ENCODE peak calls at places on chromosomes 1 and 21, in nine cellular contexts. One of them, this sample, is unnamed.

GRCh38 chr1:100340494-100340893 is 11.8 kb upstream of the CDC14A start:
- DNase-seq in Caco-2: no peak
- DNase-seq in astrocyte of the spinal cord: no peak
- DNase-seq in sigmoid colon: no peak
- DNase-seq in BE2C: no peak
- DNase-seq in GM06990: no peak
- DNase-seq in A549: no peak
- DNase-seq in aorta: no peak
- DNase-seq in cardiac fibroblast: no peak
- DNase-seq in this sample: no peak

GRCh38 chr1:109787845-109788605 is 24.3 kb upstream of the EPS8L3 start:
- DNase-seq in Caco-2: peak; percentile 18
- DNase-seq in astrocyte of the spinal cord: no peak
- DNase-seq in sigmoid colon: peak; percentile 55
- DNase-seq in BE2C: no peak
- DNase-seq in GM06990: no peak
- DNase-seq in A549: no peak
- DNase-seq in aorta: peak; percentile 71
- DNase-seq in cardiac fibroblast: no peak
- DNase-seq in this sample: no peak

GRCh38 chr1:31760901-31761470 is 3.2 kb downstream of the ADGRB2 start:
- DNase-seq in Caco-2: no peak
- DNase-seq in astrocyte of the spinal cord: peak; percentile 56
- DNase-seq in sigmoid colon: peak; percentile 89
- DNase-seq in BE2C: peak; percentile 55
- DNase-seq in GM06990: peak; percentile 47
- DNase-seq in A549: peak; percentile 65
- DNase-seq in aorta: peak; percentile 92
- DNase-seq in cardiac fibroblast: peak; percentile 71
- DNase-seq in this sample: peak; percentile 65

GRCh38 chr1:176745945-176746344 is 283.0 kb downstream of the PAPPA2 start:
- DNase-seq in Caco-2: no peak
- DNase-seq in astrocyte of the spinal cord: no peak
- DNase-seq in sigmoid colon: no peak
- DNase-seq in BE2C: no peak
- DNase-seq in GM06990: no peak
- DNase-seq in A549: no peak
- DNase-seq in aorta: no peak
- DNase-seq in cardiac fibroblast: no peak
- DNase-seq in this sample: no peak

GRCh38 chr21:27423906-27424595 is 457.2 kb upstream of the ADAMTS5 start:
- DNase-seq in Caco-2: peak; percentile 75
- DNase-seq in astrocyte of the spinal cord: peak; percentile 56
- DNase-seq in sigmoid colon: no peak
- DNase-seq in BE2C: no peak
- DNase-seq in GM06990: no peak
- DNase-seq in A549: no peak
- DNase-seq in aorta: no peak
- DNase-seq in cardiac fibroblast: peak; percentile 73
- DNase-seq in this sample: peak; percentile 61

GRCh38 chr1:36199934-36200741 is 24.1 kb upstream of the THRAP3 start:
- DNase-seq in Caco-2: no peak
- DNase-seq in astrocyte of the spinal cord: peak; percentile 50
- DNase-seq in sigmoid colon: no peak
- DNase-seq in BE2C: no peak
- DNase-seq in GM06990: no peak
- DNase-seq in A549: no peak
- DNase-seq in aorta: no peak
- DNase-seq in cardiac fibroblast: peak; percentile 59
- DNase-seq in this sample: peak; percentile 61

GRCh38 chr1:165844114-165844798 is 16.8 kb downstream of the UCK2 start:
- DNase-seq in Caco-2: no peak
- DNase-seq in astrocyte of the spinal cord: no peak
- DNase-seq in sigmoid colon: no peak
- DNase-seq in BE2C: no peak
- DNase-seq in GM06990: no peak
- DNase-seq in A549: no peak
- DNase-seq in aorta: no peak
- DNase-seq in cardiac fibroblast: no peak
- DNase-seq in this sample: no peak

GRCh38 chr1:42937141-42937696 is 21.4 kb downstream of the SLC2A1 start:
- DNase-seq in Caco-2: no peak
- DNase-seq in astrocyte of the spinal cord: no peak
- DNase-seq in sigmoid colon: peak; percentile 37
- DNase-seq in BE2C: no peak
- DNase-seq in GM06990: no peak
- DNase-seq in A549: no peak
- DNase-seq in aorta: peak; percentile 23
- DNase-seq in cardiac fibroblast: peak; percentile 81
- DNase-seq in this sample: no peak

GRCh38 chr1:219347376-219347775 is 173.7 kb downstream of the LYPLAL1 start:
- DNase-seq in Caco-2: no peak
- DNase-seq in astrocyte of the spinal cord: no peak
- DNase-seq in sigmoid colon: no peak
- DNase-seq in BE2C: no peak
- DNase-seq in GM06990: no peak
- DNase-seq in A549: no peak
- DNase-seq in aorta: no peak
- DNase-seq in cardiac fibroblast: peak; percentile 45
- DNase-seq in this sample: no peak

GRCh38 chr1:219352961-219353651 is 179.4 kb downstream of the LYPLAL1 start:
- DNase-seq in Caco-2: no peak
- DNase-seq in astrocyte of the spinal cord: no peak
- DNase-seq in sigmoid colon: no peak
- DNase-seq in BE2C: no peak
- DNase-seq in GM06990: no peak
- DNase-seq in A549: no peak
- DNase-seq in aorta: no peak
- DNase-seq in cardiac fibroblast: no peak
- DNase-seq in this sample: no peak

GRCh38 chr1:219347843-219348475 is 174.3 kb downstream of the LYPLAL1 start:
- DNase-seq in Caco-2: no peak
- DNase-seq in astrocyte of the spinal cord: no peak
- DNase-seq in sigmoid colon: peak; percentile 62
- DNase-seq in BE2C: no peak
- DNase-seq in GM06990: no peak
- DNase-seq in A549: no peak
- DNase-seq in aorta: peak; percentile 87
- DNase-seq in cardiac fibroblast: no peak
- DNase-seq in this sample: peak; percentile 40

GRCh38 chr1:219350621-219351020 is 176.9 kb downstream of the LYPLAL1 start:
- DNase-seq in Caco-2: no peak
- DNase-seq in astrocyte of the spinal cord: no peak
- DNase-seq in sigmoid colon: no peak
- DNase-seq in BE2C: no peak
- DNase-seq in GM06990: no peak
- DNase-seq in A549: no peak
- DNase-seq in aorta: no peak
- DNase-seq in cardiac fibroblast: no peak
- DNase-seq in this sample: peak; percentile 19

DNA sequence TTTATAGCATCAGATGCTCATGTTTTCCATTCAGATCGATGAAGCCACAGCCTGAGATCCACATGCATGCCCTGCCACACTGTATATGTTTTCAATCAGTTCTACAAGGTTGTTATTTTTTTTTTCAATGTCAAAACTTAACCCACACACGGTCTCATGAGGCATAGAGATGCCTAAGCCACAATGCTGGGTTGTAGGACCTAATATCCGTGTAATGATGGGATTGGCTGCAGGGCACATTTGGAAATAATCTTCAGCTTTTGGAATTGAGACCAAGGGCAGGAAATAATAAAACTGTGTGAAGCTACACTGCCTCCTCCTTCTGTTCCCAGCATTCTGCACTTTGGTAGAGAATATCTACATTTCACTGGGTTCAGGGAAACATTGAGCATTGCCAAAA is 176.5 kb downstream of the LYPLAL1 start:
- DNase-seq in Caco-2: no peak
- DNase-seq in astrocyte of the spinal cord: no peak
- DNase-seq in sigmoid colon: no peak
- DNase-seq in BE2C: no peak
- DNase-seq in GM06990: no peak
- DNase-seq in A549: no peak
- DNase-seq in aorta: no peak
- DNase-seq in cardiac fibroblast: no peak
- DNase-seq in this sample: no peak
- H3K4me3 ChIP-seq in Caco-2: no peak overlapping the region
- H3K4me3 ChIP-seq in astrocyte of the spinal cord: no peak overlapping the region
- H3K4me3 ChIP-seq in sigmoid colon: no peak overlapping the region
- H3K4me3 ChIP-seq in BE2C: no peak overlapping the region
- H3K4me3 ChIP-seq in GM06990: no peak overlapping the region
- H3K4me3 ChIP-seq in A549: no peak overlapping the region
- H3K4me3 ChIP-seq in aorta: no peak overlapping the region
- H3K4me3 ChIP-seq in cardiac fibroblast: no peak overlapping the region
- H3K4me3 ChIP-seq in this sample: no peak overlapping the region

GRCh38 chr1:198846506-198847010 is 207.7 kb downstream of the PTPRC start:
- DNase-seq in Caco-2: no peak
- DNase-seq in astrocyte of the spinal cord: no peak
- DNase-seq in sigmoid colon: no peak
- DNase-seq in BE2C: no peak
- DNase-seq in GM06990: no peak
- DNase-seq in A549: no peak
- DNase-seq in aorta: no peak
- DNase-seq in cardiac fibroblast: peak; percentile 17
- DNase-seq in this sample: peak; percentile 23

GRCh38 chr1:198848206-198848605 is 209.4 kb downstream of the PTPRC start:
- DNase-seq in Caco-2: no peak
- DNase-seq in astrocyte of the spinal cord: peak; percentile 23
- DNase-seq in sigmoid colon: no peak
- DNase-seq in BE2C: no peak
- DNase-seq in GM06990: no peak
- DNase-seq in A549: no peak
- DNase-seq in aorta: no peak
- DNase-seq in cardiac fibroblast: peak; percentile 16
- DNase-seq in this sample: no peak

GRCh38 chr1:198848649-198849048 is 209.8 kb downstream of the PTPRC start:
- DNase-seq in Caco-2: no peak
- DNase-seq in astrocyte of the spinal cord: peak; percentile 17
- DNase-seq in sigmoid colon: no peak
- DNase-seq in BE2C: no peak
- DNase-seq in GM06990: no peak
- DNase-seq in A549: no peak
- DNase-seq in aorta: no peak
- DNase-seq in cardiac fibroblast: no peak
- DNase-seq in this sample: no peak

GRCh38 chr1:198850196-198850595 is 211.4 kb downstream of the PTPRC start:
- DNase-seq in Caco-2: no peak
- DNase-seq in astrocyte of the spinal cord: no peak
- DNase-seq in sigmoid colon: no peak
- DNase-seq in BE2C: no peak
- DNase-seq in GM06990: no peak
- DNase-seq in A549: no peak
- DNase-seq in aorta: no peak
- DNase-seq in cardiac fibroblast: peak; percentile 9
- DNase-seq in this sample: peak; percentile 23

DNA sequence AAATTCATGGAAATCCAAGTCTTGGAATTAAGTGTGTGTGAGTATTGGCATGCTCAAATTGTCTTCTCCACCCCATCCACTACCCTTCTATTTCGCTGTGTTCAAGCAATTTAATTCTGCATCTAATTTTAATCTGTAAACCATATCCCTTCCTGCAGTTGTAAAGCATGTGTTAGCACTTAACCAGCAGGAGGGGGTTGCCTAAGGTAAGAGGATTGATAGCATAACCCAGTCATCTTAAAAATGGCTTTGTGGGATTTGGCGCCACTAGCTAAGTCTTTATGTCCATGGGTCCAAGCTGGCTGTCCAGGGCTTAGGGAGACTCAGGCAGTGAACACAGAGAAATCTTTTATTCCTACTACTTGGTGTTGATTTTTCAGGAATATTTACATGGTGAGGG is 210.3 kb downstream of the PTPRC start:
- DNase-seq in Caco-2: no peak
- DNase-seq in astrocyte of the spinal cord: peak; percentile 17
- DNase-seq in sigmoid colon: no peak
- DNase-seq in BE2C: peak; percentile 15
- DNase-seq in GM06990: no peak
- DNase-seq in A549: no peak
- DNase-seq in aorta: no peak
- DNase-seq in cardiac fibroblast: no peak
- DNase-seq in this sample: no peak
- H3K4me3 ChIP-seq in Caco-2: no peak overlapping the region
- H3K4me3 ChIP-seq in astrocyte of the spinal cord: no peak overlapping the region
- H3K4me3 ChIP-seq in sigmoid colon: no peak overlapping the region
- H3K4me3 ChIP-seq in BE2C: no peak overlapping the region
- H3K4me3 ChIP-seq in GM06990: no peak overlapping the region
- H3K4me3 ChIP-seq in A549: no peak overlapping the region
- H3K4me3 ChIP-seq in aorta: no peak overlapping the region
- H3K4me3 ChIP-seq in cardiac fibroblast: no peak overlapping the region
- H3K4me3 ChIP-seq in this sample: no peak overlapping the region

GRCh38 chr1:160709715-160710114 is 1.9 kb downstream of the CD48 start:
- DNase-seq in Caco-2: no peak
- DNase-seq in astrocyte of the spinal cord: no peak
- DNase-seq in sigmoid colon: no peak
- DNase-seq in BE2C: no peak
- DNase-seq in GM06990: no peak
- DNase-seq in A549: no peak
- DNase-seq in aorta: no peak
- DNase-seq in cardiac fibroblast: no peak
- DNase-seq in this sample: no peak
- H3K4me3 ChIP-seq in Caco-2: no peak overlapping the region
- H3K4me3 ChIP-seq in astrocyte of the spinal cord: no peak overlapping the region
- H3K4me3 ChIP-seq in sigmoid colon: no peak overlapping the region
- H3K4me3 ChIP-seq in BE2C: no peak overlapping the region
- H3K4me3 ChIP-seq in GM06990: peak overlapping the region; percentile 98
- H3K4me3 ChIP-seq in A549: no peak overlapping the region
- H3K4me3 ChIP-seq in aorta: no peak overlapping the region
- H3K4me3 ChIP-seq in cardiac fibroblast: no peak overlapping the region
- H3K4me3 ChIP-seq in this sample: no peak overlapping the region

GRCh38 chr1:15525043-15525958 is 1.3 kb upstream of the CASP9 start:
- DNase-seq in Caco-2: peak; percentile 98
- DNase-seq in astrocyte of the spinal cord: peak; percentile 18
- DNase-seq in sigmoid colon: peak; percentile 73
- DNase-seq in BE2C: no peak
- DNase-seq in GM06990: no peak
- DNase-seq in A549: peak; percentile 86
- DNase-seq in aorta: peak; percentile 33
- DNase-seq in cardiac fibroblast: no peak
- DNase-seq in this sample: peak; percentile 96

GRCh38 chr1:15523922-15524282 is at the start of gene CASP9:
- DNase-seq in Caco-2: no peak
- DNase-seq in astrocyte of the spinal cord: no peak
- DNase-seq in sigmoid colon: no peak
- DNase-seq in BE2C: no peak
- DNase-seq in GM06990: no peak
- DNase-seq in A549: peak; percentile 71
- DNase-seq in aorta: no peak
- DNase-seq in cardiac fibroblast: no peak
- DNase-seq in this sample: no peak

GRCh38 chr1:15526490-15527339 is at the start of gene DNAJC16:
- DNase-seq in Caco-2: peak; percentile 99
- DNase-seq in astrocyte of the spinal cord: peak; percentile 100
- DNase-seq in sigmoid colon: peak; percentile 100
- DNase-seq in BE2C: peak; percentile 94
- DNase-seq in GM06990: peak; percentile 93
- DNase-seq in A549: peak; percentile 88
- DNase-seq in aorta: peak; percentile 98
- DNase-seq in cardiac fibroblast: peak; percentile 100
- DNase-seq in this sample: peak; percentile 99

GRCh38 chr1:15524283-15525042 is 448 bp upstream of the CASP9 start:
- DNase-seq in Caco-2: peak; percentile 98
- DNase-seq in astrocyte of the spinal cord: peak; percentile 99
- DNase-seq in sigmoid colon: peak; percentile 100
- DNase-seq in BE2C: peak; percentile 97
- DNase-seq in GM06990: peak; percentile 96
- DNase-seq in A549: peak; percentile 43
- DNase-seq in aorta: peak; percentile 100
- DNase-seq in cardiac fibroblast: peak; percentile 99
- DNase-seq in this sample: peak; percentile 97

GRCh38 chr1:15526021-15526489 is 593 bp upstream of the DNAJC16 start:
- DNase-seq in Caco-2: no peak
- DNase-seq in astrocyte of the spinal cord: no peak
- DNase-seq in sigmoid colon: no peak
- DNase-seq in BE2C: no peak
- DNase-seq in GM06990: no peak
- DNase-seq in A549: no peak
- DNase-seq in aorta: peak; percentile 62
- DNase-seq in cardiac fibroblast: no peak
- DNase-seq in this sample: no peak
- H3K4me3 ChIP-seq in Caco-2: peak overlapping the region; percentile 35
- H3K4me3 ChIP-seq in astrocyte of the spinal cord: peak overlapping the region; percentile 82
- H3K4me3 ChIP-seq in sigmoid colon: peak overlapping the region; percentile 30
- H3K4me3 ChIP-seq in BE2C: peak overlapping the region; percentile 58
- H3K4me3 ChIP-seq in GM06990: peak overlapping the region; percentile 60
- H3K4me3 ChIP-seq in A549: peak overlapping the region; percentile 59
- H3K4me3 ChIP-seq in aorta: no peak overlapping the region
- H3K4me3 ChIP-seq in cardiac fibroblast: peak overlapping the region; percentile 80
- H3K4me3 ChIP-seq in this sample: peak overlapping the region; percentile 87

This sample was measured in MG63.